ENCODE peak calls at places on chromosomes 7 and 10, in four cellular contexts. Y is tibial nerve, J is uterus, W is A549. U is an unnamed sample.

GRCh38 chr7:100075418-100075817 is 6.1 kb downstream of the ZNF3 start:
- DNase-seq in Y (no peak), J (no peak), W (no peak), U (no peak)

GRCh38 chr10:59064759-59065498 is 111.5 kb upstream of the PHYHIPL start:
- DNase-seq in Y (no peak), J (no peak), W (no peak), U (no peak)

GRCh38 chr10:127254276-127254675 is 57.9 kb upstream of the INSYN2A start:
- DNase-seq in Y (no peak), J (no peak), W (no peak), U (no peak)

GRCh38 chr10:71625445-71626175 is 94.0 kb downstream of the C10orf105 start:
- DNase-seq in Y (no peak), J (no peak), W (no peak), U (no peak)

GRCh38 chr10:77156406-77156879 is 481.2 kb downstream of the KCNMA1 start:
- DNase-seq in Y (no peak), J (peak; percentile 35), W (no peak), U (no peak)

GRCh38 chr7:13282377-13282980 is 595.0 kb downstream of the ARL4A start:
- DNase-seq in Y (no peak), J (no peak), W (no peak), U (no peak)

GRCh38 chr10:102540023-102540422 is 36.3 kb downstream of the SUFU start:
- DNase-seq in Y (no peak), J (no peak), W (peak; percentile 32), U (no peak)

GRCh38 chr7:38831262-38831661 is 77.7 kb downstream of the VPS41 start:
- DNase-seq in Y (no peak), J (no peak), W (no peak), U (no peak)

GRCh38 chr7:37376386-37376785 is 72.3 kb downstream of the ELMO1 start:
- DNase-seq in Y (no peak), J (no peak), W (no peak), U (no peak)

GRCh38 chr7:111788426-111788825 is 226.1 kb upstream of the IMMP2L start:
- DNase-seq in Y (no peak), J (no peak), W (no peak), U (peak; percentile 61)

GRCh38 chr10:22832198-22832597 is 95.7 kb upstream of the ARMC3 start:
- DNase-seq in Y (no peak), J (no peak), W (no peak), U (no peak)

GRCh38 chr7:30914611-30915601 is 3.3 kb downstream of the AQP1 start:
- DNase-seq in Y (no peak), J (no peak), W (peak; percentile 28), U (no peak)

GRCh38 chr7:50470250-50471163 is 20.4 kb upstream of the FIGNL1 start:
- DNase-seq in Y (no peak), J (no peak), W (no peak), U (peak; percentile 62)

GRCh38 chr10:118106426-118106825 is 59.7 kb upstream of the RAB11FIP2 start:
- DNase-seq in Y (no peak), J (no peak), W (no peak), U (peak; percentile 34)

GRCh38 chr10:3452234-3452633 is 279.7 kb upstream of the PITRM1 start:
- DNase-seq in Y (no peak), J (no peak), W (no peak), U (no peak)

GRCh38 chr7:39631736-39632304 is 8.4 kb downstream of the RALA start:
- DNase-seq in Y (no peak), J (peak; percentile 30), W (no peak), U (no peak)

GRCh38 chr10:53088956-53089355 is 316.4 kb upstream of the MBL2 start:
- DNase-seq in Y (no peak), J (no peak), W (no peak), U (no peak)

GRCh38 chr7:83301416-83301815 is 138.7 kb upstream of the PCLO start:
- DNase-seq in Y (no peak), J (no peak), W (no peak), U (no peak)

GRCh38 chr7:157702311-157703023 is 365.7 kb downstream of the DNAJB6 start:
- DNase-seq in Y (no peak), J (no peak), W (no peak), U (no peak)

GRCh38 chr7:87218941-87219544 is 489 bp downstream of the TMEM243 start:
- DNase-seq in Y (peak; percentile 32), J (peak; percentile 57), W (peak; percentile 42), U (no peak)

GRCh38 chr10:102710604-102711003 is 3.6 kb downstream of the ARL3 start:
- DNase-seq in Y (no peak), J (no peak), W (no peak), U (no peak)

GRCh38 chr10:112083526-112083925 is 100.0 kb downstream of the GPAM start:
- DNase-seq in Y (no peak), J (no peak), W (no peak), U (no peak)

GRCh38 chr10:73991846-73992245 is 6.1 kb upstream of the VCL start:
- DNase-seq in Y (no peak), J (no peak), W (no peak), U (no peak)

GRCh38 chr7:105748701-105749100 is 127.7 kb downstream of the ATXN7L1 start:
- DNase-seq in Y (no peak), J (no peak), W (no peak), U (no peak)

GRCh38 chr10:23053036-23053435 is 42.3 kb upstream of the MSRB2 start:
- DNase-seq in Y (no peak), J (no peak), W (no peak), U (no peak)

GRCh38 chr7:79282051-79282694 is 171.3 kb downstream of the MAGI2 start:
- DNase-seq in Y (no peak), J (no peak), W (peak; percentile 45), U (peak; percentile 23)

GRCh38 chr7:157358753-157359096 is 21.9 kb downstream of the DNAJB6 start:
- DNase-seq in Y (no peak), J (no peak), W (no peak), U (no peak)

GRCh38 chr10:131574707-131575430 is 263.3 kb upstream of the TCERG1L start:
- DNase-seq in Y (no peak), J (no peak), W (no peak), U (no peak)

GRCh38 chr7:88169717-88170320 is 50.0 kb downstream of the SRI start:
- DNase-seq in Y (no peak), J (no peak), W (peak; percentile 4), U (no peak)

GRCh38 chr7:137879357-137880158 is 32.8 kb upstream of the DGKI start:
- DNase-seq in Y (no peak), J (no peak), W (no peak), U (no peak)

GRCh38 chr10:21758239-21758638 is 224.2 kb downstream of the MLLT10 start:
- DNase-seq in Y (no peak), J (no peak), W (no peak), U (no peak)

DNA sequence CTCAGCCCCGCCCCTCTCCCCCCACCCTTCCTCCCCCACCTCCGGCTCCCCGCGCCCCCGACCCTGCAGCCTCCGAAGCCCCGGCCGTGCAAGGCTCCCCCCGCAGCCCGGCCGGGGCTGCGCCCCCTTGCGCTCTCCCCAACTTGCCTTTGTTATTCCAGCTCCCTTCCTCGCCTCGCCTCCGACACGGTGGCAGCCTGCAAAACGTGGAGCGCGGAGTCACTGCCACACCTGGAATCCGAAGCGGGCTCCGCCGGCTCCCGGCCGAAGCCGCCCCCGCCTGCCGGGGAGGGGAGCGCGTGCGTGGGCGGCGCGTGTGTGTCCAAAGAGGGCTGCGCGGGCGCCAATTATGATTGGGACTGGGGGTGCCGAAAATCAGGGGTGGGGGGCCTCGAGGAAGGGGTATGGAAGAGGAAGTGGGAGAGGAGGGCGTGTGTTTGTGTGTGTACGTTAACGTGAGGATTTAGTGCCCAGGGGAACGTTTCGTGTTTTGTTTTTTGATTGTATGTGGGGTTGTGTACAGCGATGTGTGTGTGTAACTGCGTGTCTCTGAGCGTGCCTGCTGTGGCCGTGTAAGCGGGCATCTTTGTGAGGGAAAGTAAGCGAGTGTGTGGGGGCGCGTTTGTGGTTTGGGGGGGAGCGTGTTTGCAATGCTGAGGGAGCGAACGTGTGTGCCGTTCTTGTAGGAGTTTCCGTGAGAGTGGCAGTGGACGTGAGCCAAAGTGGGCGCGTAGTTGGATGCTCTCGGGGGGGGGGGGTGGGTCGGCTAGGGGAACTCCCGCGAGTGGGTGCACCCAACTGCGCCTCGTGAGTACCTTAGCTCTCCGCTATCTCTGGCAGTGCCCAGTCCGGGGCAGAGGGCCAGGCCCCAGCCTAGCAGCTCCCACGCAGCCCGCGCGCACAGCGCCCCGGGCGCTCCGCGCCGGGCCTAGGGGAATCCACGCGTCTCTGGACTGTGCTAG is 1.2 kb upstream of the ZMIZ1 start:
- DNase-seq in Y (peak; percentile 83), J (peak; percentile 96), W (peak; percentile 83), U (peak; percentile 91)
- TF ChIP-seq CTCF in Y (peak; percentile 20), J (peak; percentile 20), W (no peak), U (no peak)

DNA sequence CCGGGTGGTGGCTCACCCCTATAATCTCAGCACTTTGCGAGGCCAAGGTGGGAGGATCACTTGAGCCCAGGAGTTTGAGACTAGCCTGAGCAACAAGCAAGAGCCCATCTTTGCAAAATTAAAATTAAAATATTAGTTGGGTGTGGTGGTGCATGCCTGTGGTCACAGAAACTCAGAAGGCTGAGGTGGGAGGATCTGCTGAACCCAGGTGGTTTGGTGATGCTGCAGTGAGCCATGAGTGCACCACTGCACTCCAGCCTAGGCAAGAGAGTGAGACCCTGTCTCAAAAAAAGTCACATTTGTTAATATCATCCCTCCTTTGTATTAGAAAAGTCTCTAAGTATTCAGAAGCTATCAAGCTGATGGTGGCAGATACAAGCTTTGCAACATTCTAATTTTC is 317.5 kb downstream of the ANKRD30A start:
- DNase-seq in Y (no peak), J (no peak), W (no peak), U (no peak)
- H3K9me3 ChIP-seq in Y (no peaks in the 10 kb centered on the region), J (no peaks in the 10 kb centered on the region), W (peaks cover 2% of the 10 kb centered on the region), U (no peaks in the 10 kb centered on the region)

GRCh38 chr10:624312-624604 is 65.2 kb downstream of the DIP2C start:
- DNase-seq in Y (no peak), J (no peak), W (no peak), U (no peak)
- H3K4me3 ChIP-seq in Y (no peak overlapping the region), J (no peak overlapping the region), W (no peak overlapping the region), U (no peak overlapping the region)

DNA sequence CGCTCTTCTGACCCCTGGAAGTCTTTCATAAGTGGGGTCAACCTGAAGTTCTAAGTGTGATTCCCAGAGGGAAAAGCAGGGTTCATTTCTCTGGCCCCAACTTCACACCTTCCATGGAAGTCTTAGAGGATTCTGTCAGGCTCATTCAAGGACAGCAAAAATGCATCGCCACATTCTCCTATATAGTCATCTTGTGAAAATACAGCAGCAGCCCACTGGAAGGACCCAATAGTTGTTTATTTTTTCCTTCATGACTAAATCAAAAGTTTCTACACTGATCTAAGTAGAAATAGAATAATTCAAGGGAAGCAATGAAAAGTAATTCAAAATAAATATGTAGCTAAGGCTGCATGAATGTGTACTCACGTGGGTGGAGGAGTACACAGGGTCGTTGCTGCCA is 33.3 kb downstream of the EEPD1 start:
- DNase-seq in Y (no peak), J (no peak), W (no peak), U (no peak)
- TF ChIP-seq CTCF in Y (no peak), J (no peak), W (no peak), U (no peak)

GRCh38 chr10:20396168-20396567 is 500.9 kb downstream of the NEBL start:
- DNase-seq in Y (no peak), J (no peak), W (no peak), U (no peak)
- H3K9me3 ChIP-seq in Y (no peaks in the 10 kb centered on the region), J (no peaks in the 10 kb centered on the region), W (no peaks in the 10 kb centered on the region), U (no peaks in the 10 kb centered on the region)

U was measured in WERI-Rb-1.